ENCODE peak calls at places on chromosome 12, in ten cellular contexts. D is A673, K is T follicular helper cell, H is uterus, T is hepatic stellate cell, P is MM.1S, Y is astrocyte, V is left lung, J is type B pancreatic cell, G is T-helper 2 cell. S is an unnamed sample.
A peak's percentile ranks its signal among the peaks of the same experiment; 100 is the strongest.

GRCh38 chr12:103205906-103206305 is 248.4 kb downstream of the ASCL1 start:
- DNase-seq in P (no peak), D (no peak), J (no peak), Y (no peak), G (no peak), K (no peak), V (no peak), H (no peak), T (no peak), S (no peak)

GRCh38 chr12:20629414-20630156 is 65.5 kb upstream of the SLCO1C1 start:
- DNase-seq in V (no peak), K (no peak), P (peak; percentile 73), T (peak; percentile 19), Y (peak; percentile 76), D (no peak), H (no peak), G (no peak), J (no peak), S (no peak)

GRCh38 chr12:31234955-31235867 is 90.7 kb downstream of the SINHCAF start:
- DNase-seq in J (no peak), Y (peak; percentile 36), D (peak; percentile 24), P (no peak), G (no peak), V (no peak), H (no peak), T (peak; percentile 65), K (no peak), S (peak; percentile 51)

GRCh38 chr12:112473056-112473455 is 54.3 kb downstream of the PTPN11 start:
- DNase-seq in P (no peak), K (no peak), H (no peak), D (peak; percentile 43), G (no peak), T (no peak), Y (no peak), V (no peak), J (no peak), S (no peak)

GRCh38 chr12:123064356-123064755 is 83.9 kb downstream of the ARL6IP4 start:
- DNase-seq in H (peak; percentile 65), J (no peak), P (no peak), T (no peak), Y (no peak), V (no peak), D (no peak), G (no peak), K (no peak), S (no peak)

GRCh38 chr12:11650697-11651281 is 1.3 kb downstream of the ETV6 start:
- DNase-seq in P (peak; percentile 48), J (no peak), Y (no peak), T (peak; percentile 16), D (peak; percentile 63), H (no peak), G (no peak), V (no peak), K (no peak), S (no peak)

GRCh38 chr12:107536613-107537012 is 149.0 kb upstream of the PWP1 start:
- DNase-seq in K (no peak), Y (peak; percentile 57), V (no peak), H (no peak), P (no peak), D (no peak), G (no peak), J (no peak), T (no peak), S (no peak)

GRCh38 chr12:53638057-53638456 is 11.9 kb upstream of the ATF7 start:
- DNase-seq in P (no peak), V (no peak), K (no peak), G (no peak), D (no peak), T (no peak), Y (no peak), J (no peak), H (no peak), S (no peak)

GRCh38 chr12:75744607-75745256 is 233.3 kb upstream of the KRR1 start:
- DNase-seq in T (no peak), K (no peak), P (no peak), V (no peak), J (no peak), G (no peak), Y (peak; percentile 30), H (no peak), D (no peak), S (no peak)

GRCh38 chr12:114835031-114835430 is 151.1 kb upstream of the TBX3 start:
- DNase-seq in G (no peak), H (no peak), Y (peak; percentile 63), V (no peak), P (no peak), K (no peak), D (no peak), J (no peak), T (peak; percentile 34), S (no peak)

GRCh38 chr12:108495054-108495453 is 20.0 kb upstream of the FICD start:
- DNase-seq in P (peak; percentile 18), D (peak; percentile 69), J (no peak), V (no peak), Y (no peak), G (no peak), T (no peak), K (no peak), H (no peak), S (peak; percentile 25)

GRCh38 chr12:11553871-11554533 is 95.5 kb upstream of the ETV6 start:
- DNase-seq in G (no peak), H (peak; percentile 37), V (no peak), P (peak; percentile 68), K (peak; percentile 27), J (no peak), T (peak; percentile 68), D (peak; percentile 79), Y (peak; percentile 41), S (peak; percentile 65)

GRCh38 chr12:70321182-70321581 is 44.9 kb upstream of the KCNMB4 start:
- DNase-seq in P (no peak), T (no peak), D (no peak), Y (no peak), V (no peak), G (no peak), H (no peak), K (no peak), J (no peak), S (no peak)

GRCh38 chr12:91326043-91327027 is 143.7 kb upstream of the DCN start:
- DNase-seq in D (peak; percentile 61), J (no peak), K (no peak), V (no peak), P (peak; percentile 63), Y (peak; percentile 66), T (peak; percentile 5), G (no peak), H (peak; percentile 78), S (peak; percentile 11)

GRCh38 chr12:65510584-65511050 is 232.1 kb downstream of the MSRB3 start:
- DNase-seq in Y (peak; percentile 50), P (no peak), J (peak; percentile 81), V (no peak), H (peak; percentile 30), T (no peak), D (peak; percentile 72), G (no peak), K (no peak), S (no peak)

GRCh38 chr12:120006248-120006975 is 17.4 kb downstream of the BICDL1 start:
- DNase-seq in T (no peak), V (no peak), P (no peak), J (no peak), D (no peak), K (peak; percentile 25), G (no peak), Y (no peak), H (no peak), S (no peak)

GRCh38 chr12:22627351-22627750 is 2.4 kb downstream of the ETNK1 start:
- DNase-seq in D (no peak), P (no peak), G (no peak), H (no peak), T (no peak), J (no peak), Y (no peak), V (no peak), K (no peak), S (no peak)

GRCh38 chr12:127083028-127083949 is 1183.7 kb upstream of the TMEM132C start:
- DNase-seq in P (peak; percentile 85), H (peak; percentile 14), K (no peak), G (no peak), J (no peak), Y (peak; percentile 79), D (peak; percentile 86), V (no peak), T (peak; percentile 36), S (peak; percentile 68)

GRCh38 chr12:6632026-6632978 is 3.5 kb downstream of the LPAR5 start:
- DNase-seq in P (no peak), D (peak; percentile 54), V (no peak), H (no peak), T (no peak), J (no peak), K (no peak), G (no peak), Y (no peak), S (no peak)

GRCh38 chr12:75545636-75546035 is 34.2 kb upstream of the KRR1 start:
- DNase-seq in T (no peak), G (no peak), P (no peak), V (no peak), H (no peak), Y (no peak), K (no peak), J (no peak), D (no peak), S (no peak)

GRCh38 chr12:24195063-24195462 is 245.6 kb upstream of the SOX5 start:
- DNase-seq in T (no peak), H (no peak), Y (no peak), G (no peak), P (no peak), J (no peak), K (no peak), V (no peak), D (no peak), S (no peak)

GRCh38 chr12:5071496-5071895 is 27.8 kb downstream of the KCNA5 start:
- DNase-seq in T (no peak), H (no peak), D (no peak), K (no peak), G (no peak), V (no peak), P (no peak), Y (no peak), J (no peak), S (no peak)

GRCh38 chr12:103626498-103626897 is 39.4 kb downstream of the STAB2 start:
- DNase-seq in J (no peak), K (no peak), Y (no peak), P (no peak), H (peak; percentile 26), V (no peak), D (peak; percentile 32), G (no peak), T (no peak), S (no peak)

GRCh38 chr12:113116875-113117274 is 18.7 kb downstream of the RASAL1 start:
- DNase-seq in V (no peak), P (no peak), D (peak; percentile 42), H (no peak), G (no peak), K (no peak), Y (no peak), T (no peak), J (no peak), S (no peak)

GRCh38 chr12:59407799-59408198 is 188.0 kb upstream of the SLC16A7 start:
- DNase-seq in P (no peak), H (no peak), D (no peak), V (no peak), J (no peak), G (no peak), T (no peak), K (no peak), Y (no peak), S (no peak)

GRCh38 chr12:30463636-30464035 is 232.0 kb downstream of the IPO8 start:
- DNase-seq in H (no peak), V (no peak), P (no peak), D (no peak), J (no peak), G (no peak), Y (no peak), K (no peak), T (no peak), S (no peak)

GRCh38 chr12:126337556-126337955 is 1272.3 kb downstream of the AACS start:
- DNase-seq in D (peak; percentile 80), V (no peak), J (no peak), K (no peak), P (peak; percentile 27), H (no peak), Y (peak; percentile 94), T (no peak), G (no peak), S (no peak)

GRCh38 chr12:90207799-90208198 is 499.2 kb upstream of the ATP2B1 start:
- DNase-seq in D (no peak), V (no peak), K (no peak), G (no peak), H (no peak), T (no peak), J (no peak), P (no peak), Y (no peak), S (no peak)

S was measured in HTR-8/SVneo.